ENCODE peak calls at places on chromosome 13, in eight cellular contexts. I, F, R, A, L, S, W and P are unnamed samples.

GRCh38 chr13:99282264-99283231 is 24.4 kb upstream of the GPR18 start:
- DNase-seq in I (no peak), F (no peak), R (no peak), A (no peak), L (peak), S (no peak), W (no peak), P (peak)

GRCh38 chr13:109671919-109672318 is 114.5 kb downstream of the IRS2 start:
- DNase-seq in I (no peak), F (no peak), R (no peak), A (no peak), L (no peak), S (no peak), W (no peak), P (no peak)

GRCh38 chr13:109146912-109147624 is 517.7 kb downstream of the MYO16 start:
- DNase-seq in I (no peak), F (peak), R (no peak), A (no peak), L (peak), S (no peak), W (peak), P (no peak)

GRCh38 chr13:40189885-40190655 is 476.4 kb downstream of the FOXO1 start:
- DNase-seq in I (peak), F (no peak), R (peak), A (peak), L (peak), S (no peak), W (no peak), P (no peak)

GRCh38 chr13:54078271-54078670 is 1049.7 kb downstream of the OLFM4 start:
- DNase-seq in I (no peak), F (no peak), R (no peak), A (no peak), L (no peak), S (no peak), W (no peak), P (no peak)

GRCh38 chr13:111210945-111211469 is 95.9 kb downstream of the ARHGEF7 start:
- DNase-seq in I (no peak), F (peak), R (peak), A (no peak), L (no peak), S (no peak), W (no peak), P (no peak)

GRCh38 chr13:50224534-50224933 is 209.3 kb downstream of the KCNRG start:
- DNase-seq in I (no peak), F (peak), R (no peak), A (no peak), L (peak), S (no peak), W (peak), P (no peak)

GRCh38 chr13:99948907-99949656 is 22.5 kb downstream of the ZIC5 start:
- DNase-seq in I (no peak), F (no peak), R (no peak), A (no peak), L (no peak), S (no peak), W (no peak), P (no peak)

GRCh38 chr13:62512194-62513141 is 1096.8 kb upstream of the PCDH20 start:
- DNase-seq in I (peak), F (no peak), R (peak), A (peak), L (peak), S (peak), W (peak), P (peak)

GRCh38 chr13:21871919-21872318 is 201.0 kb downstream of the FGF9 start:
- DNase-seq in I (no peak), F (no peak), R (no peak), A (no peak), L (no peak), S (no peak), W (no peak), P (no peak)

GRCh38 chr13:75687145-75687763 is 51.1 kb downstream of the LMO7 start:
- DNase-seq in I (no peak), F (no peak), R (peak), A (peak), L (peak), S (no peak), W (peak), P (peak)

GRCh38 chr13:40074338-40074737 is 418.9 kb downstream of the COG6 start:
- DNase-seq in I (no peak), F (peak), R (peak), A (no peak), L (no peak), S (no peak), W (no peak), P (no peak)

GRCh38 chr13:49681837-49682236 is 9.4 kb downstream of the EBPL start:
- DNase-seq in I (no peak), F (peak), R (no peak), A (peak), L (peak), S (no peak), W (peak), P (no peak)

GRCh38 chr13:49464621-49465325 is 20.7 kb downstream of the SETDB2 start:
- DNase-seq in I (no peak), F (no peak), R (no peak), A (no peak), L (no peak), S (no peak), W (peak), P (no peak)

GRCh38 chr13:34570954-34571353 is 371.1 kb upstream of the NBEA start:
- DNase-seq in I (no peak), F (peak), R (no peak), A (no peak), L (no peak), S (no peak), W (no peak), P (no peak)

GRCh38 chr13:106619688-106620555 is 52.0 kb upstream of the ARGLU1 start:
- DNase-seq in I (peak), F (peak), R (peak), A (peak), L (peak), S (no peak), W (peak), P (peak)

GRCh38 chr13:112545866-112546265 is 42.1 kb downstream of the TUBGCP3 start:
- DNase-seq in I (no peak), F (peak), R (no peak), A (no peak), L (peak), S (no peak), W (peak), P (no peak)

GRCh38 chr13:114151565-114152284 is 19.3 kb upstream of the RASA3 start:
- DNase-seq in I (no peak), F (no peak), R (no peak), A (no peak), L (peak), S (no peak), W (no peak), P (no peak)

GRCh38 chr13:109408596-109409382 is 377.6 kb downstream of the IRS2 start:
- DNase-seq in I (no peak), F (no peak), R (no peak), A (no peak), L (no peak), S (no peak), W (no peak), P (no peak)

GRCh38 chr13:35979378-35979911 is 151.7 kb downstream of the DCLK1 start:
- DNase-seq in I (no peak), F (peak), R (peak), A (no peak), L (peak), S (no peak), W (peak), P (no peak)

GRCh38 chr13:108060111-108060510 is 155.2 kb downstream of the LIG4 start:
- DNase-seq in I (no peak), F (no peak), R (peak), A (peak), L (no peak), S (no peak), W (no peak), P (no peak)

GRCh38 chr13:44300895-44301638 is 72.6 kb upstream of the SERP2 start:
- DNase-seq in I (no peak), F (peak), R (no peak), A (no peak), L (peak), S (no peak), W (peak), P (no peak)

GRCh38 chr13:21242236-21242635 is 65.8 kb downstream of the MRPL57 start:
- DNase-seq in I (peak), F (no peak), R (peak), A (peak), L (no peak), S (peak), W (no peak), P (peak)

GRCh38 chr13:28628250-28628649 is 30.7 kb upstream of the POMP start:
- DNase-seq in I (no peak), F (no peak), R (no peak), A (no peak), L (no peak), S (no peak), W (no peak), P (no peak)

GRCh38 chr13:110330491-110331001 is 23.5 kb downstream of the COL4A2 start:
- DNase-seq in I (no peak), F (peak), R (no peak), A (no peak), L (peak), S (no peak), W (peak), P (no peak)

GRCh38 chr13:100566543-100566942 is 22.0 kb downstream of the GGACT start:
- DNase-seq in I (no peak), F (peak), R (no peak), A (no peak), L (peak), S (no peak), W (peak), P (no peak)

GRCh38 chr13:42401376-42401775 is 129.4 kb downstream of the AKAP11 start:
- DNase-seq in I (no peak), F (no peak), R (no peak), A (no peak), L (no peak), S (no peak), W (no peak), P (peak)

GRCh38 chr13:99987180-99988047 is 5.8 kb downstream of the ZIC2 start:
- DNase-seq in I (no peak), F (no peak), R (peak), A (peak), L (no peak), S (peak), W (no peak), P (no peak)

GRCh38 chr13:86826232-86826631 is 844.9 kb upstream of the SLITRK5 start:
- DNase-seq in I (no peak), F (no peak), R (no peak), A (no peak), L (no peak), S (no peak), W (no peak), P (no peak)

GRCh38 chr13:68850160-68850559 is 1257.5 kb upstream of the ATXN8OS start:
- DNase-seq in I (no peak), F (peak), R (no peak), A (no peak), L (no peak), S (no peak), W (no peak), P (no peak)

GRCh38 chr13:114141261-114141996 is 9.0 kb upstream of the RASA3 start:
- DNase-seq in I (no peak), F (no peak), R (no peak), A (no peak), L (no peak), S (no peak), W (no peak), P (no peak)

GRCh38 chr13:36445278-36445677 is 13.0 kb downstream of the CCNA1 start:
- DNase-seq in I (no peak), F (no peak), R (no peak), A (no peak), L (no peak), S (no peak), W (no peak), P (no peak)

GRCh38 chr13:72643339-72643989 is 84.0 kb downstream of the MZT1 start:
- DNase-seq in I (no peak), F (peak), R (peak), A (peak), L (peak), S (peak), W (peak), P (peak)

GRCh38 chr13:48222358-48223015 is 10.5 kb upstream of the ITM2B start:
- DNase-seq in I (no peak), F (no peak), R (no peak), A (no peak), L (peak), S (no peak), W (peak), P (peak)

GRCh38 chr13:105817011-105817410 is 718.5 kb downstream of the EFNB2 start:
- DNase-seq in I (no peak), F (no peak), R (peak), A (peak), L (no peak), S (peak), W (no peak), P (no peak)

GRCh38 chr13:95564948-95565347 is 12.4 kb downstream of the CLDN10 start:
- DNase-seq in I (no peak), F (peak), R (no peak), A (no peak), L (peak), S (no peak), W (peak), P (no peak)

DNA sequence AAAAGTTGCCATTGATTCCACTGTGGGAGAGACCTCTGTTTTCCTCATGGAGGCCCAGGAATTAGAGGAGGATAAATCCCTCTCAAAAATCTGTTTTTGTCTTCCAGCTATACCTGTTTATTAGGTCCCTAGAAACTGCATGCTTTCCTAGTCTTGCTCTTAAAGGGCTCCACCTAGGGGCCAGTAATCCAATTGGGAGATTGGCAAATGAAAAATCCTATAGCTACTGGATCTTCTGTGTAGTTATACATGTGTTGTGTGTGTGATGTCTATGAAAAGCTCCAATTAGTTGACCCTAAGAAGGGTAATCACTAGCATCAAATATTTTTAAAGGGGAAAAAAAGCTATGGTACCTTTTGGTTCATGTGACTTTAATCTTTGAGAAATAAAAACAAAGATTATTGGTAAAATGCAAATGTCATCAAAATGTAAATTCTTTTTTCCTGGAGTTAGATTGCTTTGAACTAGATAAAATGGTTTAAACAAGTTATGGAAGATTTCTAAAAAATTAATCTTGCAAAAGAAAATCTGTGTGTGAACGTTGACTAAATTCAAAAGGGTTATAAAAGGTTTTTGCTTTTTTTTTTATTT is 63.4 kb upstream of the C1QTNF9B start:
- DNase-seq in I (peak), F (no peak), R (peak), A (peak), L (peak), S (no peak), W (peak), P (peak)
- H3K9ac ChIP-seq in I (no peak), F (no peak), R (no peak), A (no peak), L (no peak), S (no peak), W (no peak), P (no peak)

GRCh38 chr13:61415749-61416148 is at the start of gene PCDH20:
- DNase-seq in I (no peak), F (no peak), R (no peak), A (no peak), L (no peak), S (no peak), W (no peak), P (no peak)
- H3K4me3 ChIP-seq in I (peak), F (peak), R (peak), A (peak), L (no peak), S (peak), W (no peak), P (no peak)

GRCh38 chr13:97109841-97110492 is 112.2 kb upstream of the MBNL2 start:
- DNase-seq in I (peak), F (peak), R (peak), A (peak), L (peak), S (peak), W (peak), P (peak)

GRCh38 chr13:97107815-97108534 is 113.7 kb upstream of the OXGR1 start:
- DNase-seq in I (no peak), F (peak), R (no peak), A (no peak), L (peak), S (no peak), W (peak), P (no peak)

GRCh38 chr13:97106323-97106722 is 112.0 kb upstream of the OXGR1 start:
- DNase-seq in I (no peak), F (no peak), R (no peak), A (no peak), L (no peak), S (no peak), W (no peak), P (no peak)

GRCh38 chr13:97109256-97109655 is 112.9 kb upstream of the MBNL2 start:
- DNase-seq in I (no peak), F (no peak), R (no peak), A (no peak), L (no peak), S (no peak), W (no peak), P (no peak)

DNA sequence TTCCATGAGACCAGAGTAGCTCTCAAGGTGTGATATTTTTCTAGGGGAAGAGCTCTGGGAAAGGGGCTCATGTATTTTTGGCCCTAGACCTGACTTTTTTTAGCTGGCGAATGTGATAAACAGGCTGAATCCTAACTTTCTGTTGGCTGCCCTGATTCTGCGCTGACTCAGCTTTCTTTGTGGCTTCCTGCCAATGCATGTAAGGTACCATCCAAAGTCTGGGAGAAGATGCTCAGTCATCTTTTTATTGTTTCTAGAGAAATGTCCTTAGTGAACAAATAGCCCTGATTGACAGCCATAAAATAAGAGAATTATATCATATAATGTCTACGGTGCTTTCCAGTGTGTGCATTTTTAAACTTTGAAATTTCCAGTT is 113.6 kb upstream of the MBNL2 start:
- DNase-seq in I (no peak), F (peak), R (no peak), A (no peak), L (peak), S (no peak), W (peak), P (no peak)
- H3K27ac ChIP-seq in I (no peak), F (no peak), R (no peak), A (no peak), L (no peak), S (no peak), W (no peak), P (no peak)

GRCh38 chr13:47188802-47189201 is 291.9 kb upstream of the HTR2A start:
- DNase-seq in I (no peak), F (peak), R (peak), A (no peak), L (peak), S (no peak), W (peak), P (no peak)

GRCh38 chr13:47190696-47191095 is 293.8 kb upstream of the HTR2A start:
- DNase-seq in I (no peak), F (peak), R (no peak), A (no peak), L (no peak), S (no peak), W (no peak), P (no peak)
- H3K9ac ChIP-seq in I (no peak), F (no peak), R (no peak), A (no peak), L (no peak), S (no peak), W (no peak), P (no peak)

GRCh38 chr13:59867867-59868266 is 295.9 kb downstream of the DIAPH3 start:
- DNase-seq in I (no peak), F (no peak), R (no peak), A (no peak), L (no peak), S (no peak), W (no peak), P (no peak)
- H3K4me3 ChIP-seq in I (no peak), F (no peak), R (no peak), A (no peak), L (no peak), S (no peak), W (no peak), P (no peak)

GRCh38 chr13:51819544-51819943 is 15.6 kb upstream of the DHRS12 start:
- DNase-seq in I (no peak), F (no peak), R (no peak), A (no peak), L (no peak), S (no peak), W (no peak), P (no peak)
- H3K27ac ChIP-seq in I (no peak), F (no peak), R (no peak), A (no peak), L (no peak), S (no peak), W (no peak), P (peak)

GRCh38 chr13:60583196-60583908 is 186.3 kb downstream of the TDRD3 start:
- DNase-seq in I (no peak), F (peak), R (peak), A (peak), L (peak), S (no peak), W (peak), P (no peak)
- H3K9ac ChIP-seq in I (no peak), F (peak), R (no peak), A (no peak), L (peak), S (no peak), W (no peak), P (no peak)

DNA sequence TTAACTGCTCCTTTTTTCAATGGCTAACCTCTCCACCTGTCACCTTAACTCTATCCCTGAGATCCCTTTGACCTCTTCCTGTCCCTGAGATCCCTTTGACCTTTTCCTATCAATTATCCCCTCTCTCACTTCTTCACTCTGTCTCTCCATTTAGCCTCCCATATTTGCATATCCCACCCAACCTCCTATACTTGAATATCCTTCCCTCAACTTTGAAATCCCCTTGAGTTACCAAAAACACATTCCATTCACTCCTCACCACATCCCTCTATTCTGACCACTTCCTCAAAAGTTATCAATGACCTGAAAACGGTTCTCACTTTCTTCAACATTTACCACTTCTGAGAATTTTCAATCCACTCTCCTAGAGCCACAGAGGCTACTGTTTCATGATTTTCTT is 3.0 kb downstream of the MYCBP2 start:
- DNase-seq in I (no peak), F (no peak), R (no peak), A (no peak), L (no peak), S (no peak), W (no peak), P (no peak)
- H3K4me3 ChIP-seq in I (no peak), F (no peak), R (no peak), A (no peak), L (peak), S (no peak), W (no peak), P (peak)